ENCODE peak calls at places on chromosomes 4 and X, in five cellular contexts. P is occipital lobe, U is GF-D8, J is ureter, V is pons. T is an unnamed sample.

GRCh38 chr4:608236-608635 is 17.1 kb upstream of the PDE6B start:
- DNase-seq in P (no peak), U (no peak), J (no peak), V (no peak), T (no peak)

GRCh38 chrX:85379174-85379907 is at the start of gene POF1B:
- DNase-seq in P (no peak), U (no peak), J (peak; percentile 59), V (no peak), T (no peak)

GRCh38 chr4:7195138-7195510 is 2.8 kb downstream of the SORCS2 start:
- DNase-seq in P (no peak), U (no peak), J (peak; percentile 34), V (no peak), T (no peak)

GRCh38 chrX:27976284-27976683 is 5.0 kb downstream of the DCAF8L1 start:
- DNase-seq in P (no peak), U (no peak), J (no peak), V (no peak), T (no peak)

GRCh38 chrX:119728487-119728886 is 29.9 kb upstream of the SOWAHD start:
- DNase-seq in P (no peak), U (no peak), J (no peak), V (no peak), T (no peak)

GRCh38 chr4:94974773-94975172 is 217.0 kb downstream of the BMPR1B start:
- DNase-seq in P (no peak), U (no peak), J (no peak), V (no peak), T (no peak)

GRCh38 chr4:40196724-40197281 is at the start of gene RHOH:
- DNase-seq in P (no peak), U (peak; percentile 77), J (no peak), V (no peak), T (no peak)

GRCh38 chr4:139666735-139667266 is 1.2 kb downstream of the MGST2 start:
- DNase-seq in P (no peak), U (peak; percentile 92), J (peak; percentile 73), V (peak; percentile 61), T (peak; percentile 18)

GRCh38 chr4:4689694-4690440 is 148.0 kb upstream of the STX18 start:
- DNase-seq in P (no peak), U (no peak), J (no peak), V (no peak), T (no peak)

GRCh38 chr4:48944659-48945290 is 38.2 kb upstream of the OCIAD2 start:
- DNase-seq in P (no peak), U (no peak), J (no peak), V (no peak), T (no peak)

GRCh38 chr4:78120144-78120880 is 63.2 kb downstream of the FRAS1 start:
- DNase-seq in P (no peak), U (no peak), J (no peak), V (no peak), T (no peak)

GRCh38 chrX:22952011-22952410 is 47.7 kb upstream of the DDX53 start:
- DNase-seq in P (no peak), U (no peak), J (no peak), V (no peak), T (no peak)

GRCh38 chrX:139203681-139204575 is 326.6 kb upstream of the F9 start:
- DNase-seq in P (no peak), U (no peak), J (no peak), V (no peak), T (no peak)

GRCh38 chrX:132480581-132481203 is 8.1 kb downstream of the MBNL3 start:
- DNase-seq in P (no peak), U (peak; percentile 67), J (peak; percentile 51), V (peak; percentile 70), T (peak; percentile 57)

GRCh38 chrX:151633157-151633556 is 62.1 kb upstream of the PRRG3 start:
- DNase-seq in P (no peak), U (no peak), J (no peak), V (no peak), T (no peak)

GRCh38 chr4:101711590-101712255 is 78.8 kb upstream of the BANK1 start:
- DNase-seq in P (no peak), U (no peak), J (no peak), V (peak; percentile 5), T (no peak)

GRCh38 chrX:50402886-50403285 is 67.7 kb downstream of the DGKK start:
- DNase-seq in P (no peak), U (no peak), J (no peak), V (no peak), T (no peak)

GRCh38 chrX:39840141-39841126 is 257.3 kb downstream of the BCOR start:
- DNase-seq in P (no peak), U (no peak), J (no peak), V (no peak), T (no peak)

GRCh38 chr4:113316879-113317278 is 267.4 kb downstream of the ANK2 start:
- DNase-seq in P (peak; percentile 6), U (no peak), J (no peak), V (peak; percentile 60), T (peak; percentile 35)

GRCh38 chr4:139876328-139876941 is 210.8 kb downstream of the MGST2 start:
- DNase-seq in P (no peak), U (no peak), J (no peak), V (peak; percentile 69), T (no peak)

GRCh38 chr4:142648378-142648777 is 197.7 kb downstream of the INPP4B start:
- DNase-seq in P (no peak), U (no peak), J (no peak), V (no peak), T (no peak)

GRCh38 chr4:44660396-44660795 is 9.0 kb upstream of the YIPF7 start:
- DNase-seq in P (no peak), U (no peak), J (no peak), V (no peak), T (no peak)

GRCh38 chr4:111639876-111640275 is 505.4 kb upstream of the FAM241A start:
- DNase-seq in P (no peak), U (no peak), J (no peak), V (no peak), T (no peak)

GRCh38 chrX:137916090-137916746 is 350.3 kb downstream of the ZIC3 start:
- DNase-seq in P (no peak), U (no peak), J (no peak), V (no peak), T (no peak)

GRCh38 chrX:1244164-1245076 is 24.2 kb upstream of the CSF2RA start:
- DNase-seq in P (no peak), U (no peak), J (no peak), V (no peak), T (no peak)

GRCh38 chr4:149706942-149707341 is 108.7 kb downstream of the IQCM start:
- DNase-seq in P (no peak), U (no peak), J (no peak), V (no peak), T (no peak)

GRCh38 chrX:96843566-96843965 is 40.1 kb upstream of the RPA4 start:
- DNase-seq in P (no peak), U (no peak), J (no peak), V (no peak), T (no peak)

GRCh38 chrX:41705680-41706374 is 17.1 kb downstream of the GPR34 start:
- DNase-seq in P (no peak), U (peak; percentile 37), J (no peak), V (peak; percentile 53), T (peak; percentile 24)

GRCh38 chrX:54411732-54412131 is 28.5 kb upstream of the TSR2 start:
- DNase-seq in P (no peak), U (no peak), J (no peak), V (no peak), T (no peak)

GRCh38 chr4:88107406-88108107 is 50.9 kb downstream of the ABCG2 start:
- DNase-seq in P (no peak), U (no peak), J (no peak), V (peak; percentile 42), T (peak; percentile 9)

GRCh38 chr4:73309211-73309610 is 50.6 kb upstream of the ANKRD17 start:
- DNase-seq in P (no peak), U (no peak), J (no peak), V (no peak), T (no peak)

GRCh38 chrX:47247206-47247998 is 14.6 kb downstream of the USP11 start:
- DNase-seq in P (no peak), U (no peak), J (no peak), V (no peak), T (no peak)

GRCh38 chr4:142336251-142336934 is 509.7 kb downstream of the INPP4B start:
- DNase-seq in P (no peak), U (no peak), J (no peak), V (no peak), T (no peak)

GRCh38 chr4:155799794-155800123 is 40.9 kb downstream of the GUCY1B1 start:
- DNase-seq in P (no peak), U (no peak), J (no peak), V (no peak), T (no peak)

GRCh38 chr4:62912531-62912930 is 1496.7 kb downstream of the TECRL start:
- DNase-seq in P (no peak), U (no peak), J (no peak), V (no peak), T (no peak)

GRCh38 chrX:69323786-69324720 is 158.8 kb upstream of the PJA1 start:
- DNase-seq in P (no peak), U (no peak), J (peak; percentile 23), V (no peak), T (no peak)

T was measured in globus pallidus.